ENCODE peak calls at places on chromosomes 11 and 22, in six cellular contexts. One of them, this sample, is unnamed.

GRCh38 chr22:46673677-46674236 is 53.6 kb downstream of the GRAMD4 start:
- DNase-seq in K562: no peak
- DNase-seq in mammary epithelial cell: no peak
- DNase-seq in heart right ventricle: no peak
- DNase-seq in neuronal stem cell: no peak
- DNase-seq in transverse colon: no peak
- DNase-seq in this sample: no peak

GRCh38 chr11:47672283-47672730 is 29.9 kb upstream of the MTCH2 start:
- DNase-seq in K562: no peak
- DNase-seq in neuronal stem cell: no peak
- DNase-seq in heart right ventricle: no peak
- DNase-seq in mammary epithelial cell: peak; percentile 63
- DNase-seq in transverse colon: no peak
- DNase-seq in this sample: no peak

GRCh38 chr11:69948256-69949141 is 129.3 kb upstream of the FGF3 start:
- DNase-seq in neuronal stem cell: no peak
- DNase-seq in transverse colon: peak; percentile 48
- DNase-seq in K562: peak; percentile 87
- DNase-seq in heart right ventricle: no peak
- DNase-seq in mammary epithelial cell: peak; percentile 87
- DNase-seq in this sample: no peak

GRCh38 chr11:9462172-9462799 is 1.5 kb downstream of the ZNF143 start:
- DNase-seq in neuronal stem cell: no peak
- DNase-seq in mammary epithelial cell: peak; percentile 12
- DNase-seq in heart right ventricle: no peak
- DNase-seq in transverse colon: no peak
- DNase-seq in K562: no peak
- DNase-seq in this sample: no peak

GRCh38 chr11:20634044-20634443 is 34.6 kb downstream of the SLC6A5 start:
- DNase-seq in mammary epithelial cell: no peak
- DNase-seq in neuronal stem cell: no peak
- DNase-seq in K562: peak; percentile 35
- DNase-seq in heart right ventricle: no peak
- DNase-seq in transverse colon: no peak
- DNase-seq in this sample: no peak

GRCh38 chr22:47201996-47202818 is 439.8 kb downstream of the TBC1D22A start:
- DNase-seq in heart right ventricle: no peak
- DNase-seq in transverse colon: no peak
- DNase-seq in neuronal stem cell: no peak
- DNase-seq in K562: no peak
- DNase-seq in mammary epithelial cell: no peak
- DNase-seq in this sample: no peak

GRCh38 chr11:46350695-46351094 is 3.4 kb downstream of the DGKZ start:
- DNase-seq in neuronal stem cell: no peak
- DNase-seq in K562: no peak
- DNase-seq in heart right ventricle: no peak
- DNase-seq in mammary epithelial cell: no peak
- DNase-seq in transverse colon: no peak
- DNase-seq in this sample: no peak

GRCh38 chr22:35971418-35972119 is 57.1 kb downstream of the RBFOX2 start:
- DNase-seq in mammary epithelial cell: no peak
- DNase-seq in neuronal stem cell: no peak
- DNase-seq in heart right ventricle: peak; percentile 36
- DNase-seq in K562: no peak
- DNase-seq in transverse colon: no peak
- DNase-seq in this sample: no peak

GRCh38 chr11:1482581-1483444 is 3.8 kb downstream of the MOB2 start:
- DNase-seq in transverse colon: no peak
- DNase-seq in neuronal stem cell: no peak
- DNase-seq in heart right ventricle: no peak
- DNase-seq in mammary epithelial cell: no peak
- DNase-seq in K562: no peak
- DNase-seq in this sample: no peak
- H3K27ac ChIP-seq in transverse colon: peak overlapping the region; percentile 92
- H3K27ac ChIP-seq in neuronal stem cell: no peak overlapping the region
- H3K27ac ChIP-seq in heart right ventricle: peak overlapping the region; percentile 50
- H3K27ac ChIP-seq in mammary epithelial cell: no peak overlapping the region
- H3K27ac ChIP-seq in K562: no peak overlapping the region
- H3K27ac ChIP-seq in this sample: peak overlapping the region; percentile 26

GRCh38 chr22:48531721-48532435 is 1295.8 kb downstream of the BRD1 start:
- DNase-seq in heart right ventricle: no peak
- DNase-seq in mammary epithelial cell: no peak
- DNase-seq in neuronal stem cell: no peak
- DNase-seq in transverse colon: no peak
- DNase-seq in K562: no peak
- DNase-seq in this sample: no peak
- H3K9me3 ChIP-seq in heart right ventricle: no peaks in the 10 kb centered on the region
- H3K9me3 ChIP-seq in mammary epithelial cell: peaks cover 59% of the 10 kb centered on the region
- H3K9me3 ChIP-seq in neuronal stem cell: peaks cover 3% of the 10 kb centered on the region
- H3K9me3 ChIP-seq in transverse colon: no peaks in the 10 kb centered on the region
- H3K9me3 ChIP-seq in K562: no peaks in the 10 kb centered on the region
- H3K9me3 ChIP-seq in this sample: no peaks in the 10 kb centered on the region

GRCh38 chr11:129861702-129862107 is 33.7 kb downstream of the NFRKB start:
- DNase-seq in K562: no peak
- DNase-seq in mammary epithelial cell: peak; percentile 95
- DNase-seq in heart right ventricle: peak; percentile 50
- DNase-seq in neuronal stem cell: peak; percentile 66
- DNase-seq in transverse colon: peak; percentile 72
- DNase-seq in this sample: peak; percentile 71
- H3K36me3 ChIP-seq in K562: peaks cover 61% of the 10 kb centered on the region
- H3K36me3 ChIP-seq in mammary epithelial cell: peaks cover 19% of the 10 kb centered on the region
- H3K36me3 ChIP-seq in heart right ventricle: peaks cover 77% of the 10 kb centered on the region
- H3K36me3 ChIP-seq in neuronal stem cell: peaks cover 32% of the 10 kb centered on the region
- H3K36me3 ChIP-seq in transverse colon: peaks cover 22% of the 10 kb centered on the region
- H3K36me3 ChIP-seq in this sample: peaks cover 31% of the 10 kb centered on the region

DNA sequence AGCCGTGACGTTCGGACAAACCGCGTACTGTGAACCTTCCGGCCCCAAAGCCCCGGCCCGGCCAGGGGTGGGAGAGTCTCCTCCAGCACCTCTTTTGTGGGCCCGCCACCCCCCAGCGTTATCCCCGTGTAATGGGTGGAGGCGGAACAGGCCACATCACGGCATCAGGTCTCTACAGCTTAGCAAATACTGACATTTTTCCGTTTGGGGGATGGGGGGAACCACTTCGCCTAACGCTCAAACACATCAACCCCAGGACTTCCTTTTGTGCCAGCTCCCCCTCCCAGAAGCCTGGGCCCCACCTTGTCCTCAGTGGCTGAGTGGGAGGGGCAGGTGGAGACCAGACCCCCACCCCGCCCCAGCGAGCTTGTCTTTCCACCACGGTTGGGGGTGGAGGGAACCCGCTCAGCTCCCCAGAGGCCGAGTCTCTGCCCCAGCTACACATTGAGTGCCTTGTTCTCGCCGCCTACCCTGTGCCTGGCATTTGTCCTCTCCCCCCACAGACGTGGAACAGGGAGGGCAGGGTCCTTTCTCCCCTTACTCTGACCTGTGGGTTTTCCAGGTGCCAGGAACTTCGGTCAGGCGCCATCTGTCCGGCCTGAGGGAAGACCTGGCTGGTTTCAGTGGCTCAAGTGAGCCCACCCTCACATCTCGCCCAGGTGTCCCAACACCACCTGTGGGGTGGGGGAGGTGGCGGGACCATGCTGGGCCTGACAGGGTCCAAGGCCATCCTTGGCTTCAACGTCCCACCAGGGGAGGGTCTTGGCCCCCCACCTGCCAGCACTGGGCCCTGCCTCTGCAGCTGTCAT is 29.6 kb downstream of the SBF1 start:
- DNase-seq in neuronal stem cell: no peak
- DNase-seq in mammary epithelial cell: no peak
- DNase-seq in heart right ventricle: no peak
- DNase-seq in K562: no peak
- DNase-seq in transverse colon: no peak
- DNase-seq in this sample: no peak
- H3K27ac ChIP-seq in neuronal stem cell: no peak overlapping the region
- H3K27ac ChIP-seq in mammary epithelial cell: no peak overlapping the region
- H3K27ac ChIP-seq in heart right ventricle: no peak overlapping the region
- H3K27ac ChIP-seq in K562: no peak overlapping the region
- H3K27ac ChIP-seq in transverse colon: peak overlapping the region; percentile 21
- H3K27ac ChIP-seq in this sample: no peak overlapping the region

DNA sequence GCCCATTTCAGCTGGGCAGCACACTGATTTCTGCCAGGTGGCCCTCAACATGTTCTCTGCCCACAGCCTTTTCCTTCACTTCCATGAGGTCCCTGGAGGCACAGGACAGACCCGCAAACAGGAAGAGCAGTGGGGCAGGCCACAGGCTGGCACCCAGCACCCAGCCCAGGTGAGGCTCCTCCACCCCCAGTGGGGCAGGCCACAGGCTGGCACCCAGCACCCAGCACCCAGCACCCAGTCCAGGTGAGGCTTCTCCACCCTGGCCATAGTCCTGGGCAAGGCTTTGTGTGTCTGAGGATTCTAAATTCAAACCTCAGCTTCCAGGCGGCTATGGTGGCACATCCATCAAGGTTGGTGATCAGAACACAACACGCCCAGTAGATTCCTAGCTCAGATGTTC is 1413.0 kb downstream of the BRD1 start:
- DNase-seq in mammary epithelial cell: no peak
- DNase-seq in neuronal stem cell: no peak
- DNase-seq in heart right ventricle: no peak
- DNase-seq in transverse colon: no peak
- DNase-seq in K562: no peak
- DNase-seq in this sample: no peak
- H3K9me3 ChIP-seq in mammary epithelial cell: peaks cover 28% of the 10 kb centered on the region
- H3K9me3 ChIP-seq in neuronal stem cell: no peaks in the 10 kb centered on the region
- H3K9me3 ChIP-seq in heart right ventricle: no peaks in the 10 kb centered on the region
- H3K9me3 ChIP-seq in transverse colon: no peaks in the 10 kb centered on the region
- H3K9me3 ChIP-seq in K562: no peaks in the 10 kb centered on the region
- H3K9me3 ChIP-seq in this sample: no peaks in the 10 kb centered on the region

GRCh38 chr22:45207981-45208664 is 32.6 kb downstream of the KIAA0930 start:
- DNase-seq in transverse colon: no peak
- DNase-seq in mammary epithelial cell: peak; percentile 19
- DNase-seq in neuronal stem cell: no peak
- DNase-seq in heart right ventricle: no peak
- DNase-seq in K562: no peak
- DNase-seq in this sample: no peak

GRCh38 chr22:45208696-45208992 is 32.0 kb downstream of the KIAA0930 start:
- DNase-seq in neuronal stem cell: no peak
- DNase-seq in heart right ventricle: no peak
- DNase-seq in K562: no peak
- DNase-seq in transverse colon: no peak
- DNase-seq in mammary epithelial cell: no peak
- DNase-seq in this sample: no peak

GRCh38 chr22:45208993-45209838 is 31.5 kb downstream of the KIAA0930 start:
- DNase-seq in neuronal stem cell: peak; percentile 55
- DNase-seq in heart right ventricle: no peak
- DNase-seq in K562: peak; percentile 46
- DNase-seq in transverse colon: no peak
- DNase-seq in mammary epithelial cell: peak; percentile 46
- DNase-seq in this sample: no peak

GRCh38 chr22:45206233-45206632 is 34.5 kb downstream of the KIAA0930 start:
- DNase-seq in K562: no peak
- DNase-seq in transverse colon: no peak
- DNase-seq in heart right ventricle: no peak
- DNase-seq in mammary epithelial cell: no peak
- DNase-seq in neuronal stem cell: no peak
- DNase-seq in this sample: no peak

DNA sequence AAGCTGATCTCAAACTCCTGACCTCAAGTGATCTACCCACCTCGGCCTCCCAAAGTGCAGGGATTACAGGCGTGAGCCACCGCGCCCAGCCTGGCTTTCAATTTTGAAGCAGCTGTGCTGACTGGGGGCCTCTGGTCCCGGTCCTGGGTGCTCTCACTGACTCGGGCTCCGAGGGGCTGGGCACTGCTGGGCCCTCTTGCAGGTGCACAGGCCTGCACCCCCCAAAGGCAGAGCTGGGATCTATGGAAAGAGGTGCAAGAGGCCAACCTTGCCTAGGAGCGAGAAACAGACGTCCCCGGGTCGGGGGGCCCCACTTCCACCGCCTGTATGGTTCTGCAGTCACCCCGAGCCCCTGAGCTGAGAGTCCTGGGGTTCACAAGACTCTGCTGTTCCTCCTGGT is 33.2 kb downstream of the KIAA0930 start:
- DNase-seq in K562: no peak
- DNase-seq in mammary epithelial cell: no peak
- DNase-seq in neuronal stem cell: no peak
- DNase-seq in transverse colon: no peak
- DNase-seq in heart right ventricle: no peak
- DNase-seq in this sample: no peak
- H3K36me3 ChIP-seq in K562: no peaks in the 10 kb centered on the region
- H3K36me3 ChIP-seq in mammary epithelial cell: peaks cover 8% of the 10 kb centered on the region
- H3K36me3 ChIP-seq in neuronal stem cell: peaks cover 15% of the 10 kb centered on the region
- H3K36me3 ChIP-seq in transverse colon: no peaks in the 10 kb centered on the region
- H3K36me3 ChIP-seq in heart right ventricle: peaks cover 31% of the 10 kb centered on the region
- H3K36me3 ChIP-seq in this sample: peaks cover 12% of the 10 kb centered on the region

GRCh38 chr11:104127828-104128227 is 36.1 kb downstream of the PDGFD start:
- DNase-seq in mammary epithelial cell: peak; percentile 54
- DNase-seq in neuronal stem cell: no peak
- DNase-seq in heart right ventricle: no peak
- DNase-seq in transverse colon: no peak
- DNase-seq in K562: no peak
- DNase-seq in this sample: no peak
- H3K27ac ChIP-seq in mammary epithelial cell: no peak overlapping the region
- H3K27ac ChIP-seq in neuronal stem cell: no peak overlapping the region
- H3K27ac ChIP-seq in heart right ventricle: no peak overlapping the region
- H3K27ac ChIP-seq in transverse colon: no peak overlapping the region
- H3K27ac ChIP-seq in K562: no peak overlapping the region
- H3K27ac ChIP-seq in this sample: no peak overlapping the region

GRCh38 chr11:76033699-76034098 is 172.6 kb downstream of the WNT11 start:
- DNase-seq in mammary epithelial cell: no peak
- DNase-seq in neuronal stem cell: no peak
- DNase-seq in K562: no peak
- DNase-seq in transverse colon: no peak
- DNase-seq in heart right ventricle: no peak
- DNase-seq in this sample: no peak

GRCh38 chr11:76038608-76039007 is 167.7 kb downstream of the WNT11 start:
- DNase-seq in mammary epithelial cell: no peak
- DNase-seq in neuronal stem cell: no peak
- DNase-seq in K562: no peak
- DNase-seq in heart right ventricle: no peak
- DNase-seq in transverse colon: no peak
- DNase-seq in this sample: no peak

GRCh38 chr11:76030286-76030685 is 176.0 kb downstream of the WNT11 start:
- DNase-seq in neuronal stem cell: no peak
- DNase-seq in heart right ventricle: no peak
- DNase-seq in transverse colon: no peak
- DNase-seq in mammary epithelial cell: peak; percentile 8
- DNase-seq in K562: no peak
- DNase-seq in this sample: no peak

GRCh38 chr11:76030973-76031590 is 175.2 kb downstream of the WNT11 start:
- DNase-seq in K562: no peak
- DNase-seq in mammary epithelial cell: peak; percentile 23
- DNase-seq in heart right ventricle: no peak
- DNase-seq in neuronal stem cell: no peak
- DNase-seq in transverse colon: no peak
- DNase-seq in this sample: no peak

GRCh38 chr11:76035020-76035419 is 171.3 kb downstream of the WNT11 start:
- DNase-seq in transverse colon: no peak
- DNase-seq in heart right ventricle: no peak
- DNase-seq in neuronal stem cell: no peak
- DNase-seq in K562: no peak
- DNase-seq in mammary epithelial cell: no peak
- DNase-seq in this sample: no peak
- H3K9me3 ChIP-seq in transverse colon: no peaks in the 10 kb centered on the region
- H3K9me3 ChIP-seq in heart right ventricle: no peaks in the 10 kb centered on the region
- H3K9me3 ChIP-seq in neuronal stem cell: peaks cover 2% of the 10 kb centered on the region
- H3K9me3 ChIP-seq in K562: no peaks in the 10 kb centered on the region
- H3K9me3 ChIP-seq in mammary epithelial cell: no peaks in the 10 kb centered on the region
- H3K9me3 ChIP-seq in this sample: no peaks in the 10 kb centered on the region

GRCh38 chr11:26025680-26026079 is 306.2 kb upstream of the ANO3 start:
- DNase-seq in neuronal stem cell: no peak
- DNase-seq in transverse colon: no peak
- DNase-seq in heart right ventricle: no peak
- DNase-seq in mammary epithelial cell: peak; percentile 4
- DNase-seq in K562: no peak
- DNase-seq in this sample: no peak
- H3K36me3 ChIP-seq in neuronal stem cell: no peaks in the 10 kb centered on the region
- H3K36me3 ChIP-seq in transverse colon: no peaks in the 10 kb centered on the region
- H3K36me3 ChIP-seq in heart right ventricle: no peaks in the 10 kb centered on the region
- H3K36me3 ChIP-seq in mammary epithelial cell: no peaks in the 10 kb centered on the region
- H3K36me3 ChIP-seq in K562: no peaks in the 10 kb centered on the region
- H3K36me3 ChIP-seq in this sample: no peaks in the 10 kb centered on the region